ENCODE peak calls at places on chromosomes 1 and 21, in six cellular contexts. W, T, F, S, X and B are unnamed samples.

GRCh38 chr1:100332331-100332730 is 20.0 kb upstream of the CDC14A start:
- DNase-seq in T (no peak), W (no peak), S (no peak), F (no peak), X (no peak), B (no peak)

GRCh38 chr1:89999208-89999607 is 4.3 kb downstream of the ZNF326 start:
- DNase-seq in F (no peak), S (no peak), T (no peak), W (no peak), X (no peak), B (no peak)

GRCh38 chr1:248914982-248915381 is 8.9 kb downstream of the PGBD2 start:
- DNase-seq in F (no peak), T (no peak), W (no peak), X (no peak), S (no peak), B (no peak)

GRCh38 chr1:45410850-45411509 is 70.7 kb upstream of the MUTYH start:
- DNase-seq in S (no peak), F (no peak), X (peak), T (no peak), W (peak), B (no peak)

GRCh38 chr1:24021403-24022266 is 41.5 kb upstream of the SRSF10 start:
- DNase-seq in X (peak), F (no peak), S (no peak), W (no peak), T (peak), B (no peak)

GRCh38 chr1:29355375-29355774 is 119.1 kb downstream of the PTPRU start:
- DNase-seq in T (no peak), F (no peak), X (no peak), W (no peak), S (no peak), B (no peak)

GRCh38 chr1:50959303-50959912 is 659 bp downstream of the FAF1 start:
- DNase-seq in X (no peak), S (no peak), T (no peak), F (no peak), W (peak), B (no peak)

GRCh38 chr1:225329041-225329440 is 98.8 kb downstream of the LBR start:
- DNase-seq in W (peak), S (no peak), T (no peak), X (no peak), F (no peak), B (no peak)

GRCh38 chr1:204169871-204170270 is 3.7 kb upstream of the REN start:
- DNase-seq in T (no peak), S (no peak), F (no peak), X (no peak), W (no peak), B (no peak)

GRCh38 chr21:29749957-29750356 is 189.8 kb downstream of the GRIK1 start:
- DNase-seq in X (no peak), F (no peak), S (no peak), T (no peak), W (no peak), B (no peak)

GRCh38 chr1:87683557-87683956 is 354.9 kb downstream of the LMO4 start:
- DNase-seq in S (no peak), T (no peak), W (no peak), F (no peak), X (no peak), B (no peak)

GRCh38 chr1:147539122-147539575 is 2.2 kb upstream of the BCL9 start:
- DNase-seq in S (no peak), W (peak), X (peak), F (no peak), T (no peak), B (peak)

GRCh38 chr1:244010191-244010590 is 40.9 kb upstream of the ZBTB18 start:
- DNase-seq in X (no peak), S (no peak), W (no peak), F (no peak), T (no peak), B (no peak)

GRCh38 chr1:51303751-51304196 is 26.6 kb downstream of the TTC39A start:
- DNase-seq in X (peak), F (no peak), T (no peak), S (no peak), W (peak), B (no peak)

GRCh38 chr1:212192261-212192998 is 92.8 kb upstream of the PPP2R5A start:
- DNase-seq in F (no peak), W (no peak), X (no peak), S (no peak), T (no peak), B (no peak)

GRCh38 chr1:3895279-3895950 is 4.7 kb downstream of the C1orf174 start:
- DNase-seq in S (no peak), T (no peak), W (no peak), X (peak), F (no peak), B (no peak)

GRCh38 chr1:231584117-231584516 is 42.5 kb upstream of the DISC1 start:
- DNase-seq in S (no peak), W (peak), T (no peak), X (peak), F (no peak), B (no peak)

GRCh38 chr1:54888080-54888733 is 1.2 kb upstream of the DHCR24 start:
- DNase-seq in F (no peak), W (no peak), S (no peak), T (no peak), X (peak), B (no peak)

GRCh38 chr1:11880181-11880575 is 21.4 kb upstream of the NPPB start:
- DNase-seq in X (no peak), T (no peak), F (no peak), S (no peak), W (no peak), B (no peak)

GRCh38 chr1:181175955-181176354 is 87.5 kb downstream of the IER5 start:
- DNase-seq in F (no peak), W (no peak), T (no peak), X (no peak), S (no peak), B (no peak)

GRCh38 chr1:94014635-94015488 is 105.6 kb upstream of the GCLM start:
- DNase-seq in X (peak), S (no peak), W (peak), F (no peak), T (no peak), B (no peak)

GRCh38 chr1:65065535-65066378 is 82.2 kb upstream of the AK4 start:
- DNase-seq in T (peak), W (no peak), S (peak), F (no peak), X (no peak), B (no peak)

GRCh38 chr1:26787381-26787705 is 407 bp upstream of the PIGV start:
- DNase-seq in X (peak), F (no peak), S (no peak), T (no peak), W (peak), B (no peak)

GRCh38 chr1:187442590-187442989 is 613.8 kb downstream of the PLA2G4A start:
- DNase-seq in F (no peak), X (no peak), W (no peak), T (no peak), S (no peak), B (no peak)

GRCh38 chr1:162016616-162017015 is 7.1 kb downstream of the OLFML2B start:
- DNase-seq in W (no peak), S (no peak), X (no peak), F (no peak), T (no peak), B (no peak)

GRCh38 chr21:39016740-39017315 is 166.4 kb downstream of the PSMG1 start:
- DNase-seq in S (no peak), F (no peak), W (no peak), T (no peak), X (peak), B (no peak)

GRCh38 chr1:34415140-34415539 is 238.4 kb downstream of the C1orf94 start:
- DNase-seq in W (no peak), T (no peak), F (no peak), X (no peak), S (no peak), B (no peak)

GRCh38 chr1:34418166-34418565 is 241.5 kb downstream of the C1orf94 start:
- DNase-seq in F (no peak), W (no peak), T (no peak), X (no peak), S (no peak), B (no peak)

DNA sequence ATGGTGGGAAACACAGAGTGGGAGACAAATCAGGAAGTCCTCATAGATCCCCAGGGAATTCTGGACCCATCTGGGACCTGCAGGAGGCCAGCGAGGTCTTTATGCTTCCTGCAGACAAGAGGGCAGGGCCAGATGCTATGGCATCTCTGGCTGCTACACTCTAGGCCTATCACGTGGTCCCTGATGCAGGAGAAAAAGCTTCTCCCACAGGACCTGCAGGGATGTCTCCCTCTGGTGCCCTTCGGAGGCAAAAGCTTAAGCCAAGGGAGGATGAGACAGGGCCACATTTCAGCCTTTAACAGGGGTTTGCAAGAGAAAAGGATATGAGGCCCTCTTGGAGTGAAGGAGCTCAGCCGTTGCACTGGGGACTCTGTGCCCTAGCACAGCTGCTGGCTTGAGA is 243.0 kb downstream of the C1orf94 start:
- DNase-seq in F (no peak), T (no peak), X (no peak), W (no peak), S (peak), B (no peak)
- TF ChIP-seq CTCF in F (no peak), T (no peak), X (no peak), W (no peak), S (no peak), B (peak)

DNA sequence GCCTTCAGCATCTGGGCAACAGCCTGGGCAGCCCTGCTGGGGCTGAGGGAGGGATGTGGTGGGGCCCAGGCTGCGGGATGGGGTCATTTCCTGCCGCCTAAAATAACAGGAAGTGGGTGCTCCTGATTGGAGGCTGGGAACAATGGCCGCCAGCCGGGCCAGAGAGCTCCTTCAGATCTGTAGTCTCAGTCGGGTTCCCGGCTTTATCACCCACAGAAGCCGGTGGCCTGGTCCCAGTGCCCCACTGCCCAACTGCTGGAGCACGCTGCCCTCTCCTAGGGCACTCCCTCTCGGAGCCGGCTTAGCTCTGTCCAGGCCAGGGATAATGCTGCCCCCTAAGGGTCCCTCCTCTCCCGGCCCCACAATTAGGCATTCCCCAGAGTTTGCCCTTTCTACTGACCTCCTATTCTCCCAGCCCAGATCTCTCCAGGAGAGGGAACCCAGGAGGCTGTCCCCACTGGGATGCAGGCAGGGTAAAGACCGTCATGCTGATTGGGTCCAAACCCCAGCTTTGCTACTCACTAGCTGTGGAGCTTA is 5.1 kb downstream of the MAP7D1 start:
- DNase-seq in F (no peak), T (peak), W (peak), S (peak), X (peak), B (no peak)
- TF ChIP-seq CTCF in F (no peak), T (no peak), W (peak), S (no peak), X (peak), B (peak)

GRCh38 chr1:163664706-163665321 is 343.1 kb downstream of the NUF2 start:
- DNase-seq in W (no peak), X (no peak), S (no peak), T (no peak), F (no peak), B (no peak)
- TF ChIP-seq CTCF in W (no peak), X (no peak), S (no peak), T (no peak), F (no peak), B (no peak)

GRCh38 chr1:41417335-41417682 is 56.1 kb downstream of the FOXO6 start:
- DNase-seq in T (no peak), X (no peak), S (no peak), W (no peak), F (no peak), B (no peak)

GRCh38 chr1:41416081-41416480 is 54.8 kb downstream of the FOXO6 start:
- DNase-seq in F (no peak), W (no peak), S (no peak), X (no peak), T (no peak), B (no peak)

GRCh38 chr1:41416552-41417334 is 55.5 kb downstream of the FOXO6 start:
- DNase-seq in S (peak), W (peak), X (peak), T (peak), F (peak), B (peak)

GRCh38 chr1:41418868-41419583 is 57.8 kb downstream of the FOXO6 start:
- DNase-seq in T (no peak), X (peak), F (peak), W (peak), S (no peak), B (peak)

GRCh38 chr1:41417746-41418145 is 56.5 kb downstream of the FOXO6 start:
- DNase-seq in F (no peak), S (no peak), W (no peak), X (no peak), T (no peak), B (no peak)
- TF ChIP-seq CTCF in F (no peak), S (no peak), W (no peak), X (no peak), T (no peak), B (no peak)

GRCh38 chr1:228792601-228793000 is 57.3 kb downstream of the RHOU start:
- DNase-seq in F (no peak), S (no peak), T (no peak), X (no peak), W (no peak), B (no peak)

GRCh38 chr1:228794810-228795209 is 59.5 kb downstream of the RHOU start:
- DNase-seq in X (no peak), S (no peak), W (no peak), T (no peak), F (no peak), B (no peak)

GRCh38 chr1:228793032-228793431 is 57.8 kb downstream of the RHOU start:
- DNase-seq in F (no peak), S (no peak), W (no peak), X (no peak), T (no peak), B (no peak)

GRCh38 chr1:228795578-228795977 is 60.3 kb downstream of the RHOU start:
- DNase-seq in W (no peak), F (no peak), X (no peak), T (no peak), S (no peak), B (no peak)

DNA sequence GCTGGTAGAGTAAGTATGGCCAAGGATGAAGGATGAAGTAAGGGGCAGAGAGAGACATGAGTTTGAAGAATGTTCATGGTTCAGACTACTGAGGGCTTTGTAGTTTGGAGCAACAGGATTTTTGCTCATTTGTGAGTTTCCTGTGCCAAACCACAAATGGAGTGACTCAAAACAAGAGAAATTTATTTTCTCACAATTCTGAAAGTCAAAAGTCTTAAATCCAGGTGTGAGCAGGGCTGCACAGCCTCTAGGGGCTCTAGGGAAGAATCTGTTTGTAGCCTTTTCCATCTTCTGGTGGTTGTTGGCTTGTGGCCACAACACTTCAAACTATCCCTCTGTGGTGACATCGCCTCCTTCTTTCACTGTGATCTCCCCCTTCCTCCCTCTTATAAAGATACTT is 58.9 kb downstream of the RHOU start:
- DNase-seq in W (no peak), F (no peak), T (no peak), S (no peak), X (peak), B (no peak)
- TF ChIP-seq CTCF in W (no peak), F (no peak), T (no peak), S (no peak), X (no peak), B (no peak)

GRCh38 chr1:75785964-75786853 is at the start of gene RABGGTB:
- DNase-seq in X (peak), F (peak), T (peak), S (peak), W (peak), B (peak)
- TF ChIP-seq CTCF in X (no peak), F (no peak), T (no peak), S (no peak), W (no peak), B (no peak)

DNA sequence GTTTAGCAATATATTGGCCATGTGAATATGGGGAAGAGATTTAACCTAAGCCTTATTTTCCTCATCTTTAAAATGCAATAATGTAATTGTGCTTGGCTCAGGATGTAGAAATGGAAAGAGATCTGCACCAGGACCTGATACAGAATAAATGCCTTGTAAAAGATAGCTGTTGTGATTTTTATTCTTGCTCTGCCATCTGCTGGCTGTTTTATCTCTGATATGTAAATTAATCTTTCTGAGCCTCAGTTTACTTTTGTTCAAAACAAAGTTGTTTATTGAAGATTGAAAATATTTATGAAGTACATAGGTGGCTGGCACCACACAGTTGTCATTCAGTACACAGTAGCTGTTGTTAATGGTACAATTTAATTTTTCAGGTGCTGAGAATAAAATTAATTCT is 21.9 kb downstream of the ZYG11B start:
- DNase-seq in T (no peak), S (no peak), F (no peak), W (no peak), X (peak), B (no peak)
- TF ChIP-seq CTCF in T (peak), S (peak), F (no peak), W (no peak), X (peak), B (no peak)

GRCh38 chr21:44911384-44912157 is 9.1 kb downstream of the ITGB2 start:
- DNase-seq in T (peak), X (no peak), F (peak), S (no peak), W (no peak), B (no peak)
- TF ChIP-seq CTCF in T (peak), X (peak), F (no peak), S (no peak), W (no peak), B (no peak)

GRCh38 chr1:15410223-15410883 is 665 bp downstream of the EFHD2 start:
- DNase-seq in W (no peak), S (no peak), F (no peak), X (no peak), T (no peak), B (no peak)

GRCh38 chr1:15410884-15411245 is 1.2 kb downstream of the EFHD2 start:
- DNase-seq in F (no peak), S (no peak), W (no peak), X (no peak), T (no peak), B (no peak)

GRCh38 chr1:15408890-15409399 is 743 bp upstream of the EFHD2 start:
- DNase-seq in X (no peak), W (no peak), T (no peak), S (no peak), F (no peak), B (no peak)

GRCh38 chr1:15407579-15407978 is 2.1 kb upstream of the EFHD2 start:
- DNase-seq in F (no peak), S (no peak), T (no peak), W (no peak), X (no peak), B (no peak)

GRCh38 chr1:15409400-15410222 is at the start of gene EFHD2:
- DNase-seq in T (peak), W (peak), X (peak), S (peak), F (peak), B (no peak)
- TF ChIP-seq CTCF in T (no peak), W (no peak), X (no peak), S (no peak), F (no peak), B (no peak)

DNA sequence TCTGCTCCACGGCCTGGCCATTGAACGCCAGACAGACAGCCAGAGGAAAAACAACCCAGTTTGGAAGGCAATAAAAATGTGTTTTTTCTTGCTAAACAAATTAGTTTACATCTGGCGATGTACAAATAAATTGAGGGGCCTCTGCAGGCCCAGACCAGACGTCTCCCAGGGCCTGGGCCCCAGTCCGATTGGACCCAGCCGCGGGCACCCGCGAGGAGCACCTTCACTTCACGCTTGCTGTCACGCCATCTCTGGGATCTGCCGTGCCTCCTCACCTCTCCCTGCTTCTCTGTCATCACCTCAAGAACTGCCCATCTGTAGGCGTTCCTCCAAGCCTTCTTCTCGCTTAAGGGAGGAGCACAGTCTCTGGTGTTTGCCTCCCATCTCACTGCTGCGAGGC is 61.5 kb downstream of the GLIS1 start:
- DNase-seq in T (no peak), S (no peak), W (no peak), X (no peak), F (no peak), B (no peak)
- TF ChIP-seq CTCF in T (no peak), S (no peak), W (no peak), X (no peak), F (no peak), B (no peak)